ENCODE peak calls at places on chromosomes 12 and 14, in ten cellular contexts. E is PC-9, K is Calu3, T is HCT116, B is hepatocyte, F is AG09309, W is HFFc6, G is type B pancreatic cell, V is glutamatergic neuron, I is HFF-Myc. H is an unnamed sample.

GRCh38 chr12:61023231-61023630 is 1237.0 kb upstream of the USP15 start:
- DNase-seq in W (no peak), K (no peak), G (no peak), E (no peak), F (no peak), B (no peak), T (no peak), V (no peak), I (no peak), H (no peak)

GRCh38 chr14:52313903-52314481 is at the start of gene PTGER2:
- DNase-seq in W (peak), T (peak), E (no peak), F (peak), V (peak), G (peak), I (no peak), B (peak), K (peak), H (peak)

GRCh38 chr14:81453166-81453766 is 53.1 kb upstream of the STON2 start:
- DNase-seq in W (no peak), K (peak), F (peak), V (peak), I (no peak), B (peak), G (no peak), T (peak), E (no peak), H (peak)

GRCh38 chr12:93979189-93979588 is 169.2 kb upstream of the PLXNC1 start:
- DNase-seq in K (no peak), T (peak), V (no peak), I (no peak), W (peak), E (no peak), F (peak), B (peak), G (no peak), H (peak)

GRCh38 chr14:101956179-101956885 is 8.0 kb upstream of the DYNC1H1 start:
- DNase-seq in T (no peak), G (no peak), V (no peak), I (no peak), F (no peak), W (no peak), E (no peak), K (no peak), B (no peak), H (no peak)

GRCh38 chr12:47970843-47971242 is 7.4 kb downstream of the TMEM106C start:
- DNase-seq in I (no peak), W (no peak), F (no peak), T (no peak), K (no peak), B (no peak), G (no peak), E (no peak), V (no peak), H (no peak)

GRCh38 chr14:60768602-60769001 is 34.0 kb downstream of the MNAT1 start:
- DNase-seq in G (no peak), I (no peak), W (peak), E (no peak), F (no peak), B (no peak), V (no peak), T (no peak), K (no peak), H (no peak)

GRCh38 chr14:68576031-68576430 is 216.8 kb downstream of the ZFP36L1 start:
- DNase-seq in T (no peak), B (no peak), I (no peak), F (no peak), K (no peak), G (no peak), W (no peak), V (no peak), E (peak), H (no peak)

GRCh38 chr12:117400912-117401311 is 39.5 kb upstream of the NOS1 start:
- DNase-seq in B (no peak), G (no peak), V (no peak), W (no peak), T (no peak), K (no peak), I (no peak), E (no peak), F (no peak), H (no peak)

GRCh38 chr12:101832030-101832429 is 1.3 kb upstream of the GNPTAB start:
- DNase-seq in E (no peak), B (no peak), K (no peak), V (no peak), T (no peak), I (no peak), G (no peak), W (no peak), F (no peak), H (no peak)

GRCh38 chr14:104770851-104771272 is 17.9 kb downstream of the SIVA1 start:
- DNase-seq in G (no peak), E (no peak), K (no peak), W (no peak), B (no peak), I (no peak), F (no peak), V (no peak), T (no peak), H (no peak)

DNA sequence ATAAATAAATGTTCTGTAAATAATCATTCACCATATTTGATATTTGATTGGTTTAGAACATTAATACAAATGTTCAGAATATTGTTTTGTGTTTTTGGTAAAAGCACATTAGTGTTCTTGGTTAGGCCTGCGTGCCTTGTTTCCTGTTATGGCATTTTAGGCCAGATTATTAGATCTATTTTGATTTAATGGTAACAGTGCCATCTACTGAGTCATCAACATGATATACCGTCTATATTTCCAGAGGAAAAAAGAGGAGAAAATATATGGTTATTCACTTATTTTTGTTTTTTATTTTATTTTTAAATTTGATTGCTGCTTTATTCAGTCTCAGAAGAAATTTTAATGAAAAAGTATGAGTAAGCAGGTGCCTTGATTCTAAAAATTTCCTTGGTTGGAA is 60.3 kb downstream of the GPHN start:
- DNase-seq in G (no peak), K (no peak), F (no peak), V (no peak), E (no peak), I (no peak), B (no peak), W (no peak), T (no peak), H (no peak)
- TF ChIP-seq CTCF in G (no peak), K (no peak), F (no peak), V (no peak), E (peak), I (no peak), B (no peak), W (no peak), T (no peak), H (no peak)

GRCh38 chr12:51270847-51271518 is 768 bp upstream of the SMAGP start:
- DNase-seq in W (peak), K (peak), I (peak), F (peak), E (peak), T (peak), V (no peak), B (peak), G (no peak), H (no peak)

GRCh38 chr12:51269174-51270066 is 795 bp downstream of the SMAGP start:
- DNase-seq in W (no peak), V (peak), E (peak), G (peak), B (peak), I (no peak), K (peak), T (no peak), F (no peak), H (peak)

GRCh38 chr12:51265024-51265423 is 5.2 kb downstream of the SMAGP start:
- DNase-seq in B (no peak), T (no peak), F (no peak), W (no peak), I (no peak), G (no peak), E (no peak), V (no peak), K (no peak), H (no peak)

GRCh38 chr12:51275088-51275487 is 4.9 kb upstream of the SMAGP start:
- DNase-seq in W (no peak), K (no peak), B (peak), V (no peak), E (no peak), T (no peak), G (no peak), F (no peak), I (no peak), H (no peak)

GRCh38 chr12:51270067-51270846 is at the start of gene SMAGP:
- DNase-seq in E (peak), B (peak), I (no peak), W (peak), T (no peak), K (peak), F (no peak), G (peak), V (peak), H (peak)
- TF ChIP-seq CTCF in E (no peak), B (peak), I (no peak), W (peak), T (no peak), K (no peak), F (no peak), G (no peak), V (no peak), H (no peak)

GRCh38 chr12:4275869-4276253 is 2.3 kb downstream of the CCND2 start:
- DNase-seq in K (no peak), I (no peak), B (no peak), W (no peak), F (no peak), E (no peak), G (no peak), V (no peak), T (no peak), H (no peak)

GRCh38 chr12:4276524-4277204 is 3.1 kb downstream of the CCND2 start:
- DNase-seq in W (peak), I (peak), V (peak), G (peak), F (peak), B (peak), K (peak), E (peak), T (peak), H (peak)

GRCh38 chr12:4278582-4278939 is 5.0 kb downstream of the CCND2 start:
- DNase-seq in K (no peak), B (peak), F (no peak), W (no peak), I (no peak), G (no peak), E (no peak), T (no peak), V (no peak), H (peak)

GRCh38 chr12:4277856-4278581 is 4.5 kb downstream of the CCND2 start:
- DNase-seq in W (no peak), B (no peak), E (no peak), T (no peak), K (no peak), V (no peak), F (no peak), I (no peak), G (no peak), H (no peak)

GRCh38 chr12:4277205-4277543 is 3.6 kb downstream of the CCND2 start:
- DNase-seq in V (no peak), I (no peak), G (no peak), T (no peak), K (no peak), B (no peak), E (no peak), F (no peak), W (no peak), H (no peak)
- TF ChIP-seq CTCF in V (peak), I (no peak), G (peak), T (no peak), K (no peak), B (no peak), E (peak), F (no peak), W (peak), H (peak)

DNA sequence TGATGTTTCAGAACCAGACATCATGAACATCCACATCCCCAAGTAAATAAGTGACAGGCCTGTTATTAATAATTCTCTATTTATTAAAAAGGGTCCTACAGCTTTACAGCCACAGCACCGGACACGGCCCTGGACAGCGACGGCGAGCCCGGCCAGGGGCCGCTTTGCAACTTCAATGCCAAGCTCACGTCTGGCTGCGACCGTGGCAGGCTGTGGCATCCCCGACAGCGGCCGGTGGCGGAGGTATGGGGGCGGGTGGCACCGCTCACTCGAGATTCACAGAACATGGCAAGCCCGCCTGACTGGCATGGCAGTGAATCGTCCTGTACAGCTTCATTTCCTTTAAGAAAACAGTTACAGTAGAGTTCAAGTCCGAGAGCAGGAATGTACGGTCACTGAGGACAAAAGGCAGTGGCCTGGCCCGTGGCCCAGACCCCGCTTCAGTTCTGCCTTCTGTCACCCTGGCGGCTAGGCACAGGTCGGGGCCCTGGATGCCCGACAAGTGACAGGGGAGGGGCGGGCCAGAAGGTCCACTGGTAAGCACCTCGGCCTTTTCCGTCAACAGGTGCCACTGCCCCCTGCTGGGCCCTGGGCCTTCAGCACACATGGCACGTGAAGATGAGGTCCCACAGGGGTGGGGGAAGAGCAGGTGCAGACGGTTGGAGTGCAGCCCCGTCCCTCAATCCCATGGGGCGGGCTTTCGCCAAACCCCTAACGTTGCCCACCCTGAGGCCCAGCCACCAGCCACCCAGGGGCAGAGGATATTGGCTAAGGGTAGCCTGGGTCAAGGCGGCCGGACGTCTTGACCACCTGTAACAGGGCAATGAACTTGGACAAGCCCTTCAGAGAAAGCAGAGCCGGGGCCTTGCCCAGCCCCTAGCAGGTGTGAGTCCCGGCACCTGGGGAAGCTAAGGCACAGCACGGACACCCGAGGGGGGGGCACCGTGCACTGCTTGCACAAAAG is 30.3 kb downstream of the HIP1R start:
- DNase-seq in F (no peak), E (no peak), W (no peak), G (no peak), T (peak), I (no peak), V (peak), K (peak), B (peak), H (peak)
- TF ChIP-seq CTCF in F (peak), E (peak), W (peak), G (peak), T (peak), I (peak), V (no peak), K (peak), B (peak), H (peak)

DNA sequence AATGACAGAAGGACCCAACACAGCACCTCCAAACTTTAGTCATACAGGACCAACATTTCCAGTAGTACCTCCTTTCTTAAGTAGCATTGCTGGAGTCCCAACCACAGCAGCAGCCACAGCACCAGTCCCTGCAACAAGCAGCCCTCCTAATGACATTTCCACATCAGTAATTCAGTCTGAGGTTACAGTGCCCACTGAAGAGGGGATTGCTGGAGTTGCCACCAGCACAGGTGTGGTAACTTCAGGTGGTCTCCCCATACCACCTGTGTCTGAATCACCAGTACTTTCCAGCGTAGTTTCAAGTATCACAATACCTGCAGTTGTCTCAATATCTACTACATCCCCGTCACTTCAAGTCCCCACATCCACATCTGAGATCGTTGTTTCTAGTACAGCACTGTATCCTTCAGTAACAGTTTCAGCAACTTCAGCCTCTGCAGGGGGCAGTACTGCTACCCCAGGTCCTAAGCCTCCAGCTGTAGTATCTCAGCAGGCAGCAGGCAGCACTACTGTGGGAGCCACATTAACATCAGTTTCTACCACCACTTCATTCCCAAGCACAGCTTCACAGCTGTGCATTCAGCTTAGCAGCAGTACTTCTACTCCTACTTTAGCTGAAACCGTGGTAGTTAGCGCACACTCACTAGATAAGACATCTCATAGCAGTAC is 64.6 kb downstream of the RAD52 start:
- DNase-seq in K (no peak), T (no peak), E (no peak), B (no peak), I (no peak), F (no peak), G (no peak), W (no peak), V (no peak), H (no peak)
- TF ChIP-seq CTCF in K (no peak), T (no peak), E (no peak), B (no peak), I (no peak), F (no peak), G (no peak), W (no peak), V (no peak), H (no peak)

GRCh38 chr12:83389237-83389996 is 702.7 kb downstream of the TMTC2 start:
- DNase-seq in K (peak), F (no peak), G (no peak), V (peak), W (no peak), I (no peak), B (peak), E (no peak), T (peak), H (peak)
- TF ChIP-seq CTCF in K (no peak), F (no peak), G (peak), V (peak), W (no peak), I (peak), B (peak), E (peak), T (peak), H (peak)

GRCh38 chr12:3533703-3534386 is 42.8 kb downstream of the PRMT8 start:
- DNase-seq in V (no peak), F (no peak), K (no peak), G (no peak), T (no peak), W (peak), B (peak), I (no peak), E (no peak), H (no peak)
- TF ChIP-seq CTCF in V (no peak), F (no peak), K (no peak), G (no peak), T (no peak), W (no peak), B (peak), I (no peak), E (no peak), H (no peak)

DNA sequence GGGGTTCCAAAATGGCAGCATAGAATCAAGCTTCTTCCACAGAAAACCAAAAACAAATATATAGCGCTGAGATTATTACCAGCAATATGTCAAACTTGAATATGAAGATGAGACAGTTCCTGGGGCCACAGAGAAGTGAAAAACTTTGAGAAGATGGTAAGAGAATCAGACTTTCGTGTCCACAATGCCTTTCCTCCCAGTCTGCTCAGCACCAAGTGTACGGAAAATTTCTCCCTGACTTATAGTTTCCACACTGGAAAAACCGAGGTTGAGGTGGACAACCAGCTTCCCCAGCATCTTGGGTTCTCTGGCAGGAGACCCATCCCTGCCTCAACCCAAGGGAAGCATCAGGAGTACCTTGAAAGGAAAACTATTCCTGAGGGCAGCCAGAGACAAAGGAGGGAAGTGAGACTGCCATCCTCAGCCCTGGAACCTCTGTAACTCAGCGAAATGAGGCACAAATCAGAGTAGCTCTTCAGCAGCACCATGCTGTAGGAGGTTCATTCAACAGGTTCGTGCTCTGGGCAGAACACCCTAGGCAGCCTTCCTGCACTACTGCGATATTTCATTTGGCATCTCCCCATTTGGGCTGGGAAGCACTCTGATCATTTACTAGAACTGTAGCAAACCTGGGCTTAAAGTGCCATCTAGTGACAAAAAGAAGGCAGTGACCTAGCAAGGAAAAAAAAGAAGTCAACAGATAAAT is 52.4 kb upstream of the CAPRIN2 start:
- DNase-seq in B (peak), T (peak), V (no peak), K (peak), E (peak), I (no peak), W (peak), G (no peak), F (no peak), H (peak)
- TF ChIP-seq CTCF in B (peak), T (peak), V (peak), K (peak), E (peak), I (peak), W (peak), G (peak), F (peak), H (peak)

DNA sequence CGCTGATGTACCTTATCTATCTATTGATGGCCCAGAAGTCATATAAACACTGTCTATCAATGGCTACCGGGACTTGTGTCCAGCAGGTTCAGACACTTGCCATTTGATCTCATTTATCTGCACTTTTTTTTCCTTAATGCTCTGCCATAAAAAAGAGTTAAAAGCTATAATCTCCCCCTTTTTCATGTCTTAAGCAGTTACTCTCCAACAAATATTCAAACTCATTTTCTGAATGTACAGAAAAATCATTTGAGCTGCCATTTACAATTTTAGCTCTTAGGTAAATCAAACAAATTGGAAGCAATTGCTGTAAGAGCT is 101.4 kb downstream of the SLC8A3 start:
- DNase-seq in W (no peak), G (no peak), B (no peak), V (no peak), K (no peak), F (no peak), E (no peak), T (no peak), I (no peak), H (no peak)
- TF ChIP-seq CTCF in W (peak), G (no peak), B (no peak), V (no peak), K (no peak), F (no peak), E (peak), T (no peak), I (no peak), H (no peak)

H was measured in endothelial cell.